ENCODE peak calls at places on chromosome 1, in six cellular contexts. G is cardiac muscle cell, J is esophagus squamous epithelium, P is neuronal stem cell, N is uterus, H is transverse colon. L is an unnamed sample. For H3K4me1, the result is how much of the 10 kb centered on the place peaks cover.

GRCh38 chr1:111786669-111787207 is 31.0 kb downstream of the DDX20 start:
- DNase-seq in J (no peak), N (no peak), P (no peak), H (no peak), G (no peak), L (peak)

GRCh38 chr1:202017385-202018225 is 7.2 kb downstream of the ELF3 start:
- DNase-seq in J (no peak), G (no peak), H (peak), N (no peak), P (no peak), L (no peak)

GRCh38 chr1:181513786-181514297 is 30.5 kb downstream of the CACNA1E start:
- DNase-seq in J (no peak), G (no peak), H (no peak), N (no peak), P (no peak), L (no peak)

GRCh38 chr1:244735854-244736561 is 83.1 kb downstream of the DESI2 start:
- DNase-seq in G (no peak), N (no peak), P (no peak), H (no peak), J (no peak), L (no peak)

GRCh38 chr1:114154963-114155322 is 1.3 kb upstream of the SYT6 start:
- DNase-seq in J (no peak), N (no peak), P (no peak), H (no peak), G (peak), L (no peak)

GRCh38 chr1:215672482-215672881 is 105.4 kb downstream of the KCTD3 start:
- DNase-seq in P (no peak), G (no peak), J (no peak), H (no peak), N (no peak), L (no peak)

GRCh38 chr1:220084460-220084859 is 5.1 kb downstream of the BPNT1 start:
- DNase-seq in H (no peak), N (no peak), P (no peak), J (no peak), G (peak), L (no peak)

GRCh38 chr1:89065077-89065868 is at the start of gene GBP1:
- DNase-seq in H (no peak), N (peak), J (no peak), P (no peak), G (peak), L (no peak)

GRCh38 chr1:228275154-228275434 is 67.2 kb downstream of the OBSCN start:
- DNase-seq in N (no peak), G (no peak), H (no peak), J (no peak), P (no peak), L (no peak)

GRCh38 chr1:81681570-81681969 is 119.2 kb upstream of the ADGRL2 start:
- DNase-seq in J (no peak), N (no peak), H (no peak), G (peak), P (no peak), L (no peak)

GRCh38 chr1:230507671-230508407 is 81.7 kb upstream of the PGBD5 start:
- DNase-seq in J (no peak), H (no peak), G (peak), N (no peak), P (no peak), L (no peak)

GRCh38 chr1:184028854-184029623 is 8.5 kb downstream of the COLGALT2 start:
- DNase-seq in N (no peak), H (no peak), P (no peak), G (no peak), J (no peak), L (peak)

GRCh38 chr1:201585901-201586300 is 47.0 kb downstream of the NAV1 start:
- DNase-seq in N (no peak), P (no peak), J (no peak), G (no peak), H (no peak), L (no peak)

GRCh38 chr1:238488406-238488805 is 597.7 kb upstream of the ZP4 start:
- DNase-seq in N (no peak), H (no peak), J (no peak), P (no peak), G (no peak), L (no peak)

GRCh38 chr1:237041795-237042466 is at the start of gene RYR2:
- DNase-seq in H (no peak), N (no peak), J (no peak), P (peak), G (peak), L (no peak)

GRCh38 chr1:209411491-209411929 is 172.0 kb upstream of the CAMK1G start:
- DNase-seq in J (no peak), G (peak), N (no peak), P (no peak), H (no peak), L (no peak)

GRCh38 chr1:214454619-214455396 is 96.6 kb downstream of the PTPN14 start:
- DNase-seq in H (no peak), G (peak), N (no peak), P (no peak), J (no peak), L (no peak)

GRCh38 chr1:41666991-41667631 is 182.6 kb upstream of the EDN2 start:
- DNase-seq in J (no peak), G (no peak), P (no peak), N (no peak), H (peak), L (no peak)

GRCh38 chr1:178371999-178372398 is 124.8 kb downstream of the CLEC20A start:
- DNase-seq in H (no peak), G (no peak), J (no peak), P (no peak), N (no peak), L (no peak)

GRCh38 chr1:63882048-63882704 is 108.4 kb downstream of the ROR1 start:
- DNase-seq in G (no peak), J (no peak), H (no peak), P (no peak), N (no peak), L (no peak)

GRCh38 chr1:26302733-26303405 is 3.6 kb downstream of the UBXN11 start:
- DNase-seq in N (no peak), P (no peak), H (no peak), G (peak), J (no peak), L (no peak)

GRCh38 chr1:89356658-89357400 is 7.0 kb upstream of the GBP6 start:
- DNase-seq in H (no peak), G (peak), J (no peak), P (no peak), N (no peak), L (no peak)

GRCh38 chr1:42385283-42385682 is 4.7 kb downstream of the RIMKLA start:
- DNase-seq in J (no peak), H (no peak), P (no peak), G (peak), N (no peak), L (no peak)

GRCh38 chr1:209549384-209550001 is 34.0 kb upstream of the CAMK1G start:
- DNase-seq in N (no peak), H (no peak), J (no peak), P (no peak), G (no peak), L (no peak)

GRCh38 chr1:222334026-222334680 is 213.8 kb downstream of the HHIPL2 start:
- DNase-seq in H (no peak), P (no peak), N (no peak), G (peak), J (no peak), L (no peak)

GRCh38 chr1:22952694-22953391 is 19.8 kb downstream of the LACTBL1 start:
- DNase-seq in H (no peak), J (no peak), G (no peak), N (no peak), P (no peak), L (no peak)

GRCh38 chr1:207871117-207871649 is 39.7 kb downstream of the CD34 start:
- DNase-seq in G (no peak), J (no peak), P (no peak), H (no peak), N (no peak), L (no peak)
- H3K4me1 ChIP-seq in G (under half), J (under half), P (under half), H (under half), N (under half), L (under half)

DNA sequence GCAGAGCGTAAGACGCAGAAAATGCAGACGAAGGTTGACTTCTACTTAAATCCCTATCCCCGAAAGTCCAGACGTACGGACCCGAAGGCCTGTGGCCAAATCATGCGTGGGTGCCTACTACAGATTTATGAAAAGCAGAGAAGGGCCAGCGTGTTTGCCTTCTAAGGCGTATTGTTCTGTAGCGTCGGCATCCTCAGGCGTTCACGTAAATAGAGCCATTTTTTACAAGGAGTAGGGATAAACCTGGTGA is 241 bp upstream of the GIPC2 start:
- DNase-seq in G (peak), J (no peak), H (no peak), P (no peak), N (no peak), L (no peak)
- H3K4me3 ChIP-seq in G (no peak), J (peak), H (peak), P (no peak), N (peak), L (peak)

GRCh38 chr1:54356680-54357147 is 49.5 kb downstream of the SSBP3 start:
- DNase-seq in G (no peak), P (no peak), H (no peak), N (no peak), J (no peak), L (no peak)
- H3K4me1 ChIP-seq in G (half or more), P (under half), H (under half), N (under half), J (under half), L (half or more)

GRCh38 chr1:40039245-40039756 is 1.2 kb upstream of the CAP1 start:
- DNase-seq in P (peak), H (no peak), J (no peak), G (no peak), N (peak), L (no peak)
- H3K4me3 ChIP-seq in P (peak), H (peak), J (peak), G (peak), N (peak), L (peak)

DNA sequence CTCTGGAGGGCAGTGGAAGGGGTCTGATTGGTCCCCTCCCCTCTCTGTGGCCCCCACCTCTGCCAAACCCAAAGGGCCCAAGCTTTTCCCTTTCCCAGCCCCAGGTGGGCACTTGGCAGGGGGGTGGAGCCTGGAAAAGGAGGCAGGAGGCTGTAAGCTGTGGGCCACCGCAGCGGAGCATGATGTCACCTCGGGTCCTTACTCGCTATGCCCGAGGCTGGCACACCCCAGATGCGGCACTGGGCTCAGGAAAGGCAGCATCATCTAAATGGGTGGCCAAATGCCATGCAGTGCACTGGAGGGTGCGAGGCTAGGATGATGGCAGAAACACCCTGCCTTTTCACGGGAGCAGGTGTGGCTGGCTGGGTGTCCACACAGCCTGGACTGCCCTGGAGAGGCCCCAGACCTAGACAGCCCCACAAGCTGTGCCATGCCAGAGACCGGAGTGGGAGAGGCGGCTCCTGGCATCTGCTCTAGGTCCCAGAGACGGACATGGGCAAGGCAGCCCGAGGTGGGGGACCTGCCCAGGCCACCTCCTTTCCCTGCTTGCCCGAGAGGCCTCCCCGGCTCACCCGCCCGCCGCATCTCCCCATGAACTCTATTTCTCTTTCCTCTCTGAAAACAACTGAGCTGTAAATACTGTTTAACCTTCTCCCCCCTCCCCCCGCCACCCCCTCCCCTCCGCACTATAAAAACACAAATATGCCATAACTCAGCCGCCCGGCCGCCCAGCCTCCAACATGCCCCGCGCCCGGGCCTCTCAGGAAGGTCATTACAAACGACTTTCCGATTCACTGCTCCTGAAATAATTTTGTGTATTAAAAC is 124.7 kb downstream of the CASZ1 start:
- DNase-seq in G (no peak), P (no peak), H (peak), J (no peak), N (no peak), L (no peak)
- H3K4me1 ChIP-seq in G (under half), P (under half), H (half or more), J (under half), N (under half), L (half or more)

DNA sequence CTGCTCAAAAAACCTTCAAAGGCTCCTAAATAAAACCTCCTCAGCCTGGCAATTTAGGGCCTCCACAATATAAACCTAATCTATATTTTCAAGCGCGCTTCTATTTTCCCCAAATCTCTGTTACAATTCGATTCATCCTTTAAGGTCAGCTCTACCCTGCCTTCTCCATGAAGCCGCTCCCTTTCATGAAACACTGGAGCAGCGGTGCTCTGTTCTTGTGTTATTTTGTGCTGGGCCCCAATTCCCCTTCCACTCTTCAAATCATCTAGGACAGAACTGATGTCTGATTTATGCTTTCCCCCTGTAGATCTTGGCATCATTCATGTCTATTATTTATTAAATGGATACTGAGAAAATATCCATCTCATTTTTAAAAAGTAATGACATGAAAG is 6.9 kb downstream of the ERRFI1 start:
- DNase-seq in H (no peak), G (no peak), P (no peak), J (no peak), N (no peak), L (no peak)
- H3K4me3 ChIP-seq in H (no peak), G (no peak), P (no peak), J (no peak), N (no peak), L (no peak)

GRCh38 chr1:64942648-64943047 is 23.7 kb downstream of the JAK1 start:
- DNase-seq in H (no peak), G (no peak), N (no peak), P (no peak), J (no peak), L (no peak)
- H3K4me1 ChIP-seq in H (under half), G (under half), N (under half), P (under half), J (under half), L (under half)

GRCh38 chr1:145891143-145891542 is 5.5 kb upstream of the ANKRD35 start:
- DNase-seq in P (no peak), H (no peak), J (no peak), G (peak), N (no peak), L (no peak)
- H3K4me3 ChIP-seq in P (no peak), H (no peak), J (no peak), G (no peak), N (no peak), L (no peak)

GRCh38 chr1:12616709-12617373 is 1.2 kb downstream of the DHRS3 start:
- DNase-seq in J (no peak), G (no peak), N (no peak), P (no peak), H (peak), L (no peak)
- H3K4me1 ChIP-seq in J (under half), G (under half), N (under half), P (under half), H (under half), L (half or more)

GRCh38 chr1:159173303-159173702 is 1.9 kb downstream of the CADM3 start:
- DNase-seq in J (no peak), P (no peak), G (no peak), N (no peak), H (no peak), L (no peak)

GRCh38 chr1:159171688-159172501 is 480 bp downstream of the CADM3 start:
- DNase-seq in H (no peak), G (peak), J (no peak), N (no peak), P (peak), L (peak)

GRCh38 chr1:159172599-159173291 is 1.3 kb downstream of the CADM3 start:
- DNase-seq in P (no peak), G (peak), N (no peak), H (no peak), J (no peak), L (peak)

GRCh38 chr1:159170639-159171038 is 776 bp upstream of the CADM3 start:
- DNase-seq in N (no peak), P (no peak), H (no peak), G (peak), J (no peak), L (no peak)

GRCh38 chr1:159171254-159171687 is at the start of gene CADM3:
- DNase-seq in J (no peak), H (no peak), P (peak), G (peak), N (no peak), L (no peak)
- H3K4me3 ChIP-seq in J (no peak), H (peak), P (peak), G (peak), N (no peak), L (peak)